ENCODE peak calls at places on chromosomes 5 and 9, in seven cellular contexts. L is neuronal stem cell, E is H1, A is IMR-90, Y is trophoblast cell, V is H9, H is mesenchymal stem cell. F is an unnamed sample.

GRCh38 chr5:157860898-157861894 is 2.3 kb upstream of the CLINT1 start:
- DNase-seq in L (no peak), E (no peak), A (no peak), Y (no peak), V (no peak), H (no peak), F (no peak)

GRCh38 chr5:159038907-159039306 is 60.8 kb downstream of the EBF1 start:
- DNase-seq in L (no peak), E (no peak), A (peak; percentile 90), Y (no peak), V (no peak), H (peak; percentile 90), F (no peak)

GRCh38 chr9:135787776-135788575 is 86.0 kb downstream of the KCNT1 start:
- DNase-seq in L (no peak), E (no peak), A (no peak), Y (no peak), V (no peak), H (no peak), F (no peak)

GRCh38 chr5:124080256-124080655 is 568.3 kb downstream of the CSNK1G3 start:
- DNase-seq in L (no peak), E (no peak), A (peak; percentile 21), Y (no peak), V (no peak), H (peak; percentile 50), F (no peak)

GRCh38 chr5:67339219-67339767 is 142.7 kb upstream of the CD180 start:
- DNase-seq in L (no peak), E (no peak), A (no peak), Y (no peak), V (no peak), H (no peak), F (no peak)

GRCh38 chr5:139091439-139092156 is 106.6 kb downstream of the SIL1 start:
- DNase-seq in L (no peak), E (no peak), A (no peak), Y (no peak), V (no peak), H (peak; percentile 13), F (peak; percentile 30)

GRCh38 chr9:82574911-82575310 is 488.0 kb downstream of the RASEF start:
- DNase-seq in L (no peak), E (no peak), A (no peak), Y (no peak), V (no peak), H (no peak), F (no peak)

GRCh38 chr5:27450607-27451006 is 412.2 kb upstream of the CDH9 start:
- DNase-seq in L (no peak), E (no peak), A (peak; percentile 4), Y (no peak), V (no peak), H (peak; percentile 63), F (no peak)

GRCh38 chr5:110496276-110496675 is 230.2 kb downstream of the TMEM232 start:
- DNase-seq in L (no peak), E (no peak), A (no peak), Y (no peak), V (no peak), H (no peak), F (no peak)

GRCh38 chr5:100537946-100538345 is 2.8 kb downstream of the FAM174A start:
- DNase-seq in L (no peak), E (no peak), A (no peak), Y (no peak), V (no peak), H (no peak), F (no peak)

GRCh38 chr5:74542477-74542876 is 98.1 kb downstream of the ENC1 start:
- DNase-seq in L (no peak), E (no peak), A (no peak), Y (peak; percentile 41), V (no peak), H (peak; percentile 49), F (peak; percentile 68)

GRCh38 chr9:134258332-134258731 is 67.9 kb upstream of the RXRA start:
- DNase-seq in L (no peak), E (no peak), A (no peak), Y (no peak), V (no peak), H (no peak), F (no peak)

GRCh38 chr5:158691576-158691975 is 408.1 kb downstream of the EBF1 start:
- DNase-seq in L (no peak), E (no peak), A (no peak), Y (no peak), V (no peak), H (no peak), F (no peak)

GRCh38 chr5:54904425-54904824 is 81.0 kb downstream of the ESM1 start:
- DNase-seq in L (peak; percentile 18), E (no peak), A (peak; percentile 73), Y (no peak), V (peak; percentile 36), H (peak; percentile 65), F (peak; percentile 78)

GRCh38 chr9:125986966-125987365 is 239.8 kb downstream of the PBX3 start:
- DNase-seq in L (no peak), E (no peak), A (no peak), Y (no peak), V (no peak), H (no peak), F (no peak)

GRCh38 chr9:127720031-127720864 is 4.4 kb downstream of the TTC16 start:
- DNase-seq in L (no peak), E (no peak), A (no peak), Y (no peak), V (no peak), H (no peak), F (no peak)

GRCh38 chr9:69325409-69326212 is 596 bp downstream of the ENTREP1 start:
- DNase-seq in L (no peak), E (peak; percentile 71), A (no peak), Y (no peak), V (peak; percentile 52), H (no peak), F (peak; percentile 32)

GRCh38 chr5:171682801-171683200 is 102.8 kb upstream of the SMIM23 start:
- DNase-seq in L (no peak), E (no peak), A (no peak), Y (no peak), V (no peak), H (no peak), F (no peak)

GRCh38 chr5:181187500-181188213 is 17.3 kb downstream of the TRIM7 start:
- DNase-seq in L (peak; percentile 84), E (peak; percentile 97), A (peak; percentile 80), Y (peak; percentile 91), V (peak; percentile 87), H (peak; percentile 91), F (peak; percentile 89)

GRCh38 chr5:119355244-119355635 is 579 bp upstream of the TNFAIP8 start:
- DNase-seq in L (no peak), E (peak; percentile 62), A (no peak), Y (peak; percentile 98), V (peak; percentile 78), H (no peak), F (peak; percentile 88)

GRCh38 chr5:102670224-102670836 is 84.8 kb upstream of the PAM start:
- DNase-seq in L (no peak), E (peak; percentile 75), A (no peak), Y (peak; percentile 10), V (peak; percentile 54), H (no peak), F (peak; percentile 44)

GRCh38 chr5:37717613-37718431 is 122.0 kb downstream of the GDNF start:
- DNase-seq in L (no peak), E (no peak), A (peak; percentile 88), Y (no peak), V (no peak), H (peak; percentile 92), F (peak; percentile 10)

GRCh38 chr9:134036130-134036529 is 10.8 kb downstream of the BRD3OS start:
- DNase-seq in L (no peak), E (no peak), A (no peak), Y (no peak), V (no peak), H (no peak), F (no peak)

GRCh38 chr5:54234304-54234938 is 76.0 kb downstream of the ARL15 start:
- DNase-seq in L (no peak), E (no peak), A (peak; percentile 73), Y (no peak), V (no peak), H (peak; percentile 55), F (peak; percentile 34)

DNA sequence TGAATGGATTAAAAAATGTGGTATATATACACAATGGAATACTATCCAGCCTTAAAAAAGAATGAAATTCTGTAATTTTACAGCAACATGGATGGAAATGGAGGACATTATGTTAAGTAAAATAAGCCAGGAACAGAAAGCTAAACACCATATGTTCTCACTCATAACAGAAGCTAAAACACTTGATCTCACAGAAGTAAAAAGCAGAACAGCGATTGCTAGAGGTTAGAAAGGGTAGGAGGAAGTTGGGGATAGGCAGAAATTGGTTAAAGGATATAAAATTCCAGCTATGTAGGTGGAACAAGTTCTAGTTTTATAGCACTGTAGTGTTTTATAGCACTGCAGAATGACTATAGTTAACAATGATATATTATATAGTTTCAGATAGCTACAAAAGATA is 15.8 kb downstream of the MARCHF3 start:
- DNase-seq in L (no peak), E (no peak), A (no peak), Y (no peak), V (no peak), H (no peak), F (no peak)
- H3K23ac ChIP-seq in L (no peak overlapping the region), E (no peak overlapping the region), A (no peak overlapping the region), Y (no peak overlapping the region), V (no peak overlapping the region), H (no peak overlapping the region), F (no peak overlapping the region)

GRCh38 chr5:4532705-4533080 is 607.4 kb upstream of the ADAMTS16 start:
- DNase-seq in L (no peak), E (no peak), A (no peak), Y (no peak), V (no peak), H (no peak), F (no peak)
- H3K23ac ChIP-seq in L (no peak overlapping the region), E (no peak overlapping the region), A (no peak overlapping the region), Y (no peak overlapping the region), V (no peak overlapping the region), H (no peak overlapping the region), F (no peak overlapping the region)

GRCh38 chr5:130747556-130747955 is 417.5 kb downstream of the HINT1 start:
- DNase-seq in L (no peak), E (no peak), A (no peak), Y (no peak), V (no peak), H (no peak), F (no peak)
- H3K23ac ChIP-seq in L (no peak overlapping the region), E (no peak overlapping the region), A (no peak overlapping the region), Y (no peak overlapping the region), V (no peak overlapping the region), H (no peak overlapping the region), F (no peak overlapping the region)

GRCh38 chr5:150181766-150182545 is 7.9 kb upstream of the SLC6A7 start:
- DNase-seq in L (no peak), E (no peak), A (peak; percentile 33), Y (peak; percentile 64), V (no peak), H (no peak), F (no peak)
- H3K23ac ChIP-seq in L (no peak overlapping the region), E (no peak overlapping the region), A (no peak overlapping the region), Y (no peak overlapping the region), V (no peak overlapping the region), H (no peak overlapping the region), F (no peak overlapping the region)